ENCODE peak calls at places on chromosomes 11 and 22, in nine cellular contexts. E is HCT116; P is transverse colon; W is GM04504; F is stimulated activated CD8-positive, alpha-beta memory T cell treated with anti-CD3 and anti-CD28 coated beads, Interleukin-4, amount 100 ng/mL, for 4 hours; M is GM12865; H is SW480; D is PC-3; J is activated T-helper 9 cell treated with anti-CD3 and anti-CD28 coated beads, Interleukin-2, amount 50 U/mL, for 16 hours. C is an unnamed sample.

GRCh38 chr11:22479133-22479690 is 141.0 kb downstream of the SLC17A6 start:
- DNase-seq in E (no peak), P (no peak), W (no peak), J (no peak), D (no peak), M (no peak), H (no peak), F (no peak), C (no peak)

GRCh38 chr11:10654211-10655150 is 39.1 kb downstream of the IRAG1 start:
- DNase-seq in E (peak; percentile 55), F (no peak), W (no peak), M (peak; percentile 81), J (no peak), P (no peak), H (peak; percentile 69), D (peak; percentile 62), C (peak; percentile 43)

GRCh38 chr11:44960200-44960845 is 9.6 kb upstream of the TP53I11 start:
- DNase-seq in P (no peak), D (no peak), E (no peak), J (no peak), H (no peak), W (no peak), M (no peak), F (no peak), C (no peak)

GRCh38 chr11:123509737-123510578 is 79.9 kb downstream of the GRAMD1B start:
- DNase-seq in J (no peak), M (no peak), P (no peak), W (no peak), H (no peak), D (peak; percentile 27), F (no peak), E (no peak), C (peak; percentile 48)

GRCh38 chr22:31753005-31753633 is 700 bp upstream of the DEPDC5 start:
- DNase-seq in M (peak; percentile 58), W (no peak), E (no peak), D (peak; percentile 5), J (no peak), F (no peak), H (peak; percentile 58), P (peak; percentile 18), C (no peak)

GRCh38 chr22:42280836-42281235 is 10.4 kb upstream of the TCF20 start:
- DNase-seq in M (no peak), J (no peak), F (no peak), P (no peak), E (no peak), H (no peak), W (no peak), D (no peak), C (no peak)

GRCh38 chr11:13207665-13208594 is 69.7 kb upstream of the BMAL1 start:
- DNase-seq in H (peak; percentile 70), M (peak; percentile 44), D (peak; percentile 60), J (no peak), P (peak; percentile 40), W (no peak), F (no peak), E (no peak), C (no peak)

GRCh38 chr22:48575567-48576332 is 1251.9 kb downstream of the BRD1 start:
- DNase-seq in H (no peak), P (no peak), F (no peak), M (no peak), J (no peak), D (no peak), W (no peak), E (no peak), C (no peak)

GRCh38 chr11:61297741-61298140 is 2.6 kb upstream of the VWCE start:
- DNase-seq in H (peak; percentile 70), W (peak; percentile 65), F (no peak), M (peak; percentile 33), J (no peak), E (no peak), P (no peak), D (peak; percentile 45), C (no peak)

GRCh38 chr11:121067453-121067852 is 33.6 kb upstream of the TECTA start:
- DNase-seq in J (no peak), H (no peak), F (no peak), W (no peak), E (no peak), P (no peak), D (peak; percentile 95), M (no peak), C (no peak)

GRCh38 chr11:80214413-80214812 is 773.6 kb upstream of the TENM4 start:
- DNase-seq in M (no peak), E (no peak), H (no peak), F (no peak), W (no peak), D (peak; percentile 45), P (no peak), J (no peak), C (no peak)

GRCh38 chr11:1729692-1730011 is 20.7 kb downstream of the IFITM10 start:
- DNase-seq in M (no peak), F (no peak), P (no peak), J (no peak), W (peak; percentile 62), D (peak; percentile 6), E (no peak), H (no peak), C (no peak)

GRCh38 chr11:120832609-120833221 is 191.2 kb upstream of the TBCEL start:
- DNase-seq in E (no peak), M (no peak), P (no peak), D (no peak), H (no peak), J (no peak), F (no peak), W (no peak), C (no peak)

GRCh38 chr11:113014731-113015455 is 53.7 kb downstream of the NCAM1 start:
- DNase-seq in D (no peak), E (no peak), J (no peak), P (peak; percentile 20), F (no peak), M (peak; percentile 1), W (no peak), H (no peak), C (no peak)